ENCODE peak calls at places on chromosomes 13 and 19, in six cellular contexts. A, X, K, M, P and D are unnamed samples.

GRCh38 chr13:22169473-22169872 is 498.6 kb downstream of the FGF9 start:
- DNase-seq in K (no peak), M (no peak), A (no peak), P (no peak), X (no peak), D (no peak)

GRCh38 chr19:3123956-3124355 is 11.9 kb upstream of the GNA15 start:
- DNase-seq in X (no peak), K (no peak), A (no peak), M (no peak), P (no peak), D (no peak)

GRCh38 chr19:52946322-52947310 is 16.1 kb downstream of the ZNF816 start:
- DNase-seq in K (peak), A (peak), P (peak), X (peak), M (peak), D (peak)

GRCh38 chr13:34107814-34108213 is 289.9 kb downstream of the RFC3 start:
- DNase-seq in A (no peak), M (peak), K (no peak), P (no peak), X (no peak), D (no peak)

GRCh38 chr19:2056810-2057192 is 5.8 kb upstream of the MKNK2 start:
- DNase-seq in A (no peak), K (no peak), X (no peak), M (no peak), P (no peak), D (no peak)

GRCh38 chr13:35514801-35515502 is 38.5 kb upstream of the MAB21L1 start:
- DNase-seq in A (peak), P (no peak), X (no peak), M (no peak), K (peak), D (no peak)

GRCh38 chr19:13211426-13212308 is 61.5 kb downstream of the IER2 start:
- DNase-seq in M (no peak), A (no peak), P (no peak), X (no peak), K (no peak), D (no peak)

GRCh38 chr19:51366050-51366998 is at the start of gene ETFB:
- DNase-seq in M (peak), P (peak), X (peak), A (peak), K (peak), D (peak)

GRCh38 chr13:66886248-66886647 is 343.9 kb downstream of the PCDH9 start:
- DNase-seq in P (no peak), A (no peak), X (peak), K (peak), M (no peak), D (peak)

GRCh38 chr19:33376931-33377557 is 3.5 kb downstream of the CEBPG start:
- DNase-seq in M (no peak), K (no peak), P (peak), X (no peak), A (peak), D (no peak)

GRCh38 chr13:41494202-41494601 is 36.9 kb downstream of the RGCC start:
- DNase-seq in K (no peak), P (no peak), A (no peak), X (no peak), M (no peak), D (no peak)

GRCh38 chr19:51607920-51608562 is 22.2 kb downstream of the SIGLEC5 start:
- DNase-seq in K (peak), A (peak), X (peak), M (peak), P (peak), D (peak)

GRCh38 chr13:88628882-88629281 is 957.7 kb downstream of the SLITRK5 start:
- DNase-seq in M (no peak), P (no peak), X (no peak), A (no peak), K (no peak), D (no peak)

GRCh38 chr13:33286143-33286542 is 588 bp upstream of the STARD13 start:
- DNase-seq in K (peak), P (peak), X (no peak), A (no peak), M (no peak), D (no peak)

GRCh38 chr19:15296353-15296752 is 36.0 kb downstream of the BRD4 start:
- DNase-seq in K (no peak), A (no peak), X (no peak), M (no peak), P (no peak), D (no peak)

GRCh38 chr13:67662997-67663396 is 432.9 kb upstream of the PCDH9 start:
- DNase-seq in P (no peak), X (no peak), A (no peak), K (no peak), M (no peak), D (no peak)

GRCh38 chr13:81048026-81048461 is 707.1 kb upstream of the SPRY2 start:
- DNase-seq in K (no peak), P (no peak), A (no peak), X (no peak), M (no peak), D (no peak)

GRCh38 chr13:20901668-20902437 is 693 bp downstream of the XPO4 start:
- DNase-seq in M (peak), P (peak), K (peak), X (peak), A (peak), D (peak)

GRCh38 chr19:45508931-45509691 is 1.8 kb downstream of the VASP start:
- DNase-seq in P (peak), A (peak), K (peak), M (peak), X (peak), D (peak)

GRCh38 chr13:66714795-66715194 is 515.3 kb downstream of the PCDH9 start:
- DNase-seq in A (peak), X (no peak), M (no peak), P (no peak), K (peak), D (no peak)

GRCh38 chr19:1672038-1672768 is 19.8 kb upstream of the TCF3 start:
- DNase-seq in M (peak), X (peak), P (peak), K (peak), A (peak), D (peak)

GRCh38 chr13:111292710-111293485 is 27.5 kb upstream of the TEX29 start:
- DNase-seq in K (no peak), X (no peak), P (no peak), A (no peak), M (no peak), D (no peak)

GRCh38 chr19:43798546-43799409 is 3.5 kb downstream of the LYPD5 start:
- DNase-seq in X (peak), A (peak), P (peak), M (peak), K (peak), D (no peak)

GRCh38 chr19:32397736-32398135 is 7.8 kb upstream of the DPY19L3 start:
- DNase-seq in X (no peak), P (peak), M (peak), K (no peak), A (peak), D (no peak)

GRCh38 chr19:1006711-1007398 is 6.6 kb downstream of the GRIN3B start:
- DNase-seq in X (no peak), P (no peak), M (no peak), A (no peak), K (no peak), D (no peak)

GRCh38 chr19:5691930-5692784 is 2.1 kb downstream of the RPL36 start:
- DNase-seq in K (peak), X (no peak), P (peak), M (peak), A (no peak), D (peak)

GRCh38 chr19:33815410-33816340 is 19.0 kb downstream of the KCTD15 start:
- DNase-seq in K (no peak), X (no peak), A (peak), M (peak), P (no peak), D (no peak)

GRCh38 chr19:57244513-57244912 is 4.1 kb downstream of the ZNF805 start:
- DNase-seq in K (no peak), M (no peak), X (no peak), A (no peak), P (no peak), D (no peak)

GRCh38 chr13:26983533-26984315 is 187.9 kb downstream of the USP12 start:
- DNase-seq in X (no peak), P (no peak), M (peak), A (no peak), K (no peak), D (no peak)

GRCh38 chr19:38721977-38722773 is 22.1 kb downstream of the CAPN12 start:
- DNase-seq in M (no peak), P (no peak), X (peak), A (no peak), K (no peak), D (no peak)

GRCh38 chr19:36032251-36033104 is at the start of gene CLIP3:
- DNase-seq in M (peak), A (no peak), K (peak), X (peak), P (peak), D (no peak)

GRCh38 chr13:32837307-32837972 is 178.8 kb upstream of the KL start:
- DNase-seq in K (no peak), A (peak), X (no peak), P (no peak), M (no peak), D (no peak)

GRCh38 chr19:33438016-33438671 is 64.6 kb downstream of the CEBPG start:
- DNase-seq in K (no peak), A (peak), P (no peak), M (peak), X (no peak), D (no peak)

GRCh38 chr13:98871727-98872126 is 106.1 kb downstream of the DOCK9 start:
- DNase-seq in M (no peak), P (no peak), A (no peak), K (no peak), X (no peak), D (no peak)

GRCh38 chr13:98873377-98874028 is 104.4 kb downstream of the DOCK9 start:
- DNase-seq in K (peak), M (no peak), A (no peak), P (no peak), X (no peak), D (no peak)

GRCh38 chr13:98866882-98867281 is 111.0 kb downstream of the DOCK9 start:
- DNase-seq in K (peak), A (no peak), M (no peak), P (no peak), X (no peak), D (no peak)

GRCh38 chr13:98868932-98869331 is 108.9 kb downstream of the DOCK9 start:
- DNase-seq in K (no peak), M (no peak), A (no peak), X (no peak), P (no peak), D (no peak)

GRCh38 chr13:98869408-98870090 is 108.3 kb downstream of the DOCK9 start:
- DNase-seq in K (no peak), M (no peak), X (no peak), P (no peak), A (peak), D (peak)
- TF ChIP-seq EZH2phosphoT487 in K (no peak), M (no peak), X (no peak), P (no peak), A (no peak), D (no peak)

DNA sequence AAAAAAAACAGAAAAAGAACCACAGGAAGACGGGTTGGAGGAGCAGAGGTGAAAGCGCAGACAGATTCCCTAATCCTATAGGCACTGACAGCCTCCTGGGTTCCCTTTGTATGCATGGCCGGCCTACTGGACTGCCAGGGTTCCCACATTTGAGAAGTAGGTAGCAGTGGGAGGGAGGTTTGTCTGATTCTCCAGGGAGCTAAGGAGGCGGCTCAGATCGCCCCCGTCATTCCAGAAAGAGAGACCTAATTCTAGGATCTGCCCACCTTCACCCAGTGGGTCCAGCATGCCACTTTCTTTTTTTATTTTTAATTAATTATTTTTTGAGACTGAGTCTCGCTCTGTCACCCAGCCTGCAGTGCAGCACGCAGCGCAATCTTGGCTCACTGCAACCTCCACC is 9.7 kb upstream of the CCL25 start:
- DNase-seq in P (no peak), K (no peak), X (no peak), M (no peak), A (no peak), D (no peak)
- TF ChIP-seq EZH2phosphoT487 in P (no peak), K (no peak), X (no peak), M (no peak), A (no peak), D (no peak)

GRCh38 chr13:25971077-25971476 is 80.7 kb downstream of the SHISA2 start:
- DNase-seq in M (no peak), K (peak), P (no peak), A (no peak), X (peak), D (no peak)

GRCh38 chr13:25963681-25964080 is 88.1 kb downstream of the SHISA2 start:
- DNase-seq in A (peak), K (no peak), X (no peak), P (no peak), M (peak), D (no peak)

GRCh38 chr13:25966086-25966485 is 85.7 kb downstream of the SHISA2 start:
- DNase-seq in P (peak), X (no peak), A (peak), M (no peak), K (no peak), D (no peak)

GRCh38 chr13:25965596-25965995 is 86.2 kb downstream of the SHISA2 start:
- DNase-seq in A (no peak), M (no peak), X (no peak), P (no peak), K (no peak), D (no peak)

DNA sequence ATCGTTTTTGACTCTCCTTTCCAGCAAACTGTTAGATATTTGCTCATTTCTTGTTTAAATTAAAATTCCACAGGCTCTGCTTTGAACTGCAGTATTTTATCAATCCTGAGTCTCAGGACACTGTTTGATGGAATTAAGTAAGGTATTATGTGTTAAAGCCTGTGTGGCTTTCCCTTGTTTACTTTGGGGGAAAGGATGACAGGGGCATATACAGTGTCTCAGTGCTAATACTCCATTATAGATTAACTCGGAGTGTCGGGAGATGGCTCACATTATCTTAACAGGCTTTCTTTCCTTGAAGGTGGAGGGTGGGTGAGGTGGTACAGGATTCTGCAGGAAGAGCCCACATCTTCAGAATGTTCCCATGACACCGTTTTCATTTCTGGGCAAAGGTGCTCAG is 84.7 kb downstream of the SHISA2 start:
- DNase-seq in A (no peak), K (no peak), M (no peak), P (no peak), X (no peak), D (no peak)
- TF ChIP-seq EZH2phosphoT487 in A (no peak), K (no peak), M (no peak), P (peak), X (no peak), D (no peak)

GRCh38 chr13:109708014-109708617 is 78.3 kb downstream of the IRS2 start:
- DNase-seq in X (no peak), P (no peak), M (no peak), K (no peak), A (no peak), D (no peak)

GRCh38 chr13:109707044-109707794 is 79.2 kb downstream of the IRS2 start:
- DNase-seq in K (no peak), M (no peak), P (no peak), X (no peak), A (no peak), D (peak)

GRCh38 chr13:109703250-109703649 is 83.1 kb downstream of the IRS2 start:
- DNase-seq in P (no peak), K (no peak), X (no peak), M (no peak), A (no peak), D (no peak)

GRCh38 chr13:109706015-109706715 is 80.2 kb downstream of the IRS2 start:
- DNase-seq in K (no peak), A (no peak), P (no peak), M (no peak), X (no peak), D (no peak)

GRCh38 chr13:109704771-109705628 is 81.4 kb downstream of the IRS2 start:
- DNase-seq in P (peak), M (peak), A (peak), K (no peak), X (no peak), D (no peak)
- TF ChIP-seq EZH2phosphoT487 in P (no peak), M (no peak), A (no peak), K (no peak), X (no peak), D (no peak)

GRCh38 chr13:51925865-51926527 is 64.2 kb downstream of the CCDC70 start:
- DNase-seq in A (no peak), P (no peak), K (no peak), M (no peak), X (no peak), D (no peak)
- TF ChIP-seq EZH2phosphoT487 in A (no peak), P (no peak), K (no peak), M (no peak), X (no peak), D (no peak)

GRCh38 chr13:30398601-30399072 is 23.7 kb upstream of the UBE2L5 start:
- DNase-seq in P (no peak), X (no peak), M (peak), A (no peak), K (no peak), D (no peak)

GRCh38 chr13:30395192-30396158 is 26.8 kb upstream of the UBE2L5 start:
- DNase-seq in M (peak), A (peak), X (peak), K (peak), P (peak), D (peak)

GRCh38 chr13:30396434-30397075 is 25.7 kb upstream of the UBE2L5 start:
- DNase-seq in P (no peak), M (peak), X (no peak), K (peak), A (peak), D (no peak)

GRCh38 chr13:30400376-30400775 is 21.9 kb upstream of the UBE2L5 start:
- DNase-seq in P (no peak), X (no peak), A (no peak), M (no peak), K (no peak), D (no peak)

GRCh38 chr13:30394798-30395191 is 27.5 kb upstream of the UBE2L5 start:
- DNase-seq in X (no peak), A (peak), M (peak), P (no peak), K (no peak), D (peak)
- TF ChIP-seq EZH2phosphoT487 in X (no peak), A (no peak), M (no peak), P (no peak), K (no peak), D (no peak)

GRCh38 chr19:29524201-29524911 is 1.4 kb upstream of the VSTM2B start:
- DNase-seq in A (no peak), P (no peak), X (peak), K (peak), M (peak), D (no peak)

GRCh38 chr19:29526730-29527499 is 1.1 kb downstream of the VSTM2B start:
- DNase-seq in P (no peak), A (no peak), K (peak), M (peak), X (peak), D (no peak)

GRCh38 chr19:29527500-29528328 is 1.9 kb downstream of the VSTM2B start:
- DNase-seq in K (peak), X (no peak), P (no peak), A (no peak), M (no peak), D (no peak)

GRCh38 chr19:29524912-29525870 is 603 bp upstream of the VSTM2B start:
- DNase-seq in M (no peak), K (peak), A (no peak), X (peak), P (no peak), D (no peak)

DNA sequence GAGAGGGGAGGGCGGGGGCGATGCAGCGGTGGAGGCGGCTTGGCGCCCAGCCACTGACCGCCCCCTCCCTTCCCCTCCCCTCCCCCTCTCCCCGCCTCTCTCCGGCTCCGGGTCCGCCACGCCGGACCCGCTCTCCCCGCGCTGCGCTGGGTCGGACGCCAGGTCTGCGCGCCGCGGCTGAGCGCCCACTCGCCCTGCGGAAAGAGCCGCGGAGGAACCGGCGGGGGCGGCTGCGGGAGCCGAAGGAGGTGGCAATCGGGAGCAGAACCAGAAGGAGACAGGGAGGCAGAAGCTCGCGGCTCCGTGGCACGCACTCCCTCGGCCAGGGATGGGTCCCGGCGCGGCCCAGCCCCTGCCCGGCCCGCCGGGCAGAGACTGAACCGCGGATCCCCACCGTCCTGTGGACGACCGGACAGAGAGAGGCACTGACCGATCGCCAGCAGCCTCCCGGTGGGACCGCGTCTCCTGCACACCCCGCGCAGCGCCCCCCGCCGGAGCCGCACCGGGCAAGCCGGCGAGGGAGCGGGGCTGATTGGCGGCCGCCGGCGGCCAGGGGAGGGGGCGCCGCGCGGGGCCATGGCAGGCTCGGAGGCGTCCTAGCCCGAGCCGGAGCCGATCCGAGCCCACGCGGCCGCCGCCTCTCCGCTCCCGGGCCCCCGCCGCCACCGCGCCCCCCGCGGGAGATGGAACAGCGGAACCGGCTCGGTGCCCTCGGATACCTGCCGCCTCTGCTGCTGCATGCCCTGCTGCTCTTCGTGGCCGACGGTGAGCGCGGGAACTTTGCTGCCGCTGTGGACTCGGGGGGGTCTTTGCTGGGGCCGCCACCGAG is at the start of gene VSTM2B:
- DNase-seq in M (no peak), K (peak), P (no peak), X (peak), A (no peak), D (no peak)
- TF ChIP-seq EZH2phosphoT487 in M (no peak), K (no peak), P (peak), X (peak), A (no peak), D (no peak)